ENCODE peak calls at places on chromosome 21, in seven cellular contexts. One of them, this sample, is unnamed.

GRCh38 chr21:36706482-36706852 is 7.6 kb downstream of the SIM2 start:
- DNase-seq in A673: no peak
- DNase-seq in kidney tubule cell: no peak
- DNase-seq in tibial artery: no peak
- DNase-seq in activated CD4-positive, CD25-positive, alpha-beta regulatory T cell treated with anti-CD3 and anti-CD28 coated beads, Interleukin-2, amount 50 U/mL, for 72 hours: no peak
- DNase-seq in iris pigment epithelial cell: no peak
- DNase-seq in fibroblast of the aortic adventitia: no peak
- DNase-seq in this sample: no peak

GRCh38 chr21:26388731-26389231 is 184.3 kb downstream of the CYYR1 start:
- DNase-seq in A673: peak; percentile 51
- DNase-seq in kidney tubule cell: peak; percentile 94
- DNase-seq in tibial artery: no peak
- DNase-seq in activated CD4-positive, CD25-positive, alpha-beta regulatory T cell treated with anti-CD3 and anti-CD28 coated beads, Interleukin-2, amount 50 U/mL, for 72 hours: no peak
- DNase-seq in iris pigment epithelial cell: peak; percentile 75
- DNase-seq in fibroblast of the aortic adventitia: peak; percentile 48
- DNase-seq in this sample: peak; percentile 63

GRCh38 chr21:42873096-42873495 is 6.2 kb downstream of the WDR4 start:
- DNase-seq in A673: no peak
- DNase-seq in kidney tubule cell: no peak
- DNase-seq in tibial artery: no peak
- DNase-seq in activated CD4-positive, CD25-positive, alpha-beta regulatory T cell treated with anti-CD3 and anti-CD28 coated beads, Interleukin-2, amount 50 U/mL, for 72 hours: no peak
- DNase-seq in iris pigment epithelial cell: no peak
- DNase-seq in fibroblast of the aortic adventitia: no peak
- DNase-seq in this sample: no peak

GRCh38 chr21:45556645-45557601 is 14.7 kb upstream of the SLC19A1 start:
- DNase-seq in A673: no peak
- DNase-seq in kidney tubule cell: no peak
- DNase-seq in tibial artery: peak; percentile 72
- DNase-seq in activated CD4-positive, CD25-positive, alpha-beta regulatory T cell treated with anti-CD3 and anti-CD28 coated beads, Interleukin-2, amount 50 U/mL, for 72 hours: peak; percentile 29
- DNase-seq in iris pigment epithelial cell: peak; percentile 12
- DNase-seq in fibroblast of the aortic adventitia: peak; percentile 18
- DNase-seq in this sample: no peak

GRCh38 chr21:26079376-26079775 is 91.2 kb downstream of the APP start:
- DNase-seq in A673: no peak
- DNase-seq in kidney tubule cell: no peak
- DNase-seq in tibial artery: no peak
- DNase-seq in activated CD4-positive, CD25-positive, alpha-beta regulatory T cell treated with anti-CD3 and anti-CD28 coated beads, Interleukin-2, amount 50 U/mL, for 72 hours: no peak
- DNase-seq in iris pigment epithelial cell: peak; percentile 80
- DNase-seq in fibroblast of the aortic adventitia: no peak
- DNase-seq in this sample: peak; percentile 82

GRCh38 chr21:41025057-41025390 is 142.9 kb upstream of the BACE2 start:
- DNase-seq in A673: no peak
- DNase-seq in kidney tubule cell: no peak
- DNase-seq in tibial artery: no peak
- DNase-seq in activated CD4-positive, CD25-positive, alpha-beta regulatory T cell treated with anti-CD3 and anti-CD28 coated beads, Interleukin-2, amount 50 U/mL, for 72 hours: no peak
- DNase-seq in iris pigment epithelial cell: no peak
- DNase-seq in fibroblast of the aortic adventitia: no peak
- DNase-seq in this sample: no peak

GRCh38 chr21:45256021-45256911 is 31.4 kb downstream of the POFUT2 start:
- DNase-seq in A673: no peak
- DNase-seq in kidney tubule cell: no peak
- DNase-seq in tibial artery: no peak
- DNase-seq in activated CD4-positive, CD25-positive, alpha-beta regulatory T cell treated with anti-CD3 and anti-CD28 coated beads, Interleukin-2, amount 50 U/mL, for 72 hours: no peak
- DNase-seq in iris pigment epithelial cell: no peak
- DNase-seq in fibroblast of the aortic adventitia: no peak
- DNase-seq in this sample: no peak

GRCh38 chr21:33023574-33024277 is 2.0 kb upstream of the OLIG2 start:
- DNase-seq in A673: no peak
- DNase-seq in kidney tubule cell: no peak
- DNase-seq in tibial artery: no peak
- DNase-seq in activated CD4-positive, CD25-positive, alpha-beta regulatory T cell treated with anti-CD3 and anti-CD28 coated beads, Interleukin-2, amount 50 U/mL, for 72 hours: no peak
- DNase-seq in iris pigment epithelial cell: no peak
- DNase-seq in fibroblast of the aortic adventitia: peak; percentile 8
- DNase-seq in this sample: no peak

GRCh38 chr21:35953570-35953969 is 106.8 kb downstream of the SETD4 start:
- DNase-seq in A673: no peak
- DNase-seq in kidney tubule cell: peak; percentile 24
- DNase-seq in tibial artery: no peak
- DNase-seq in activated CD4-positive, CD25-positive, alpha-beta regulatory T cell treated with anti-CD3 and anti-CD28 coated beads, Interleukin-2, amount 50 U/mL, for 72 hours: no peak
- DNase-seq in iris pigment epithelial cell: peak; percentile 28
- DNase-seq in fibroblast of the aortic adventitia: peak; percentile 54
- DNase-seq in this sample: no peak

GRCh38 chr21:34530264-34530663 is 18.3 kb upstream of the KCNE1 start:
- DNase-seq in A673: no peak
- DNase-seq in kidney tubule cell: peak; percentile 78
- DNase-seq in tibial artery: no peak
- DNase-seq in activated CD4-positive, CD25-positive, alpha-beta regulatory T cell treated with anti-CD3 and anti-CD28 coated beads, Interleukin-2, amount 50 U/mL, for 72 hours: no peak
- DNase-seq in iris pigment epithelial cell: peak; percentile 91
- DNase-seq in fibroblast of the aortic adventitia: peak; percentile 61
- DNase-seq in this sample: peak; percentile 56

GRCh38 chr21:36481639-36482038 is 1.7 kb upstream of the CLDN14 start:
- DNase-seq in A673: no peak
- DNase-seq in kidney tubule cell: no peak
- DNase-seq in tibial artery: no peak
- DNase-seq in activated CD4-positive, CD25-positive, alpha-beta regulatory T cell treated with anti-CD3 and anti-CD28 coated beads, Interleukin-2, amount 50 U/mL, for 72 hours: no peak
- DNase-seq in iris pigment epithelial cell: no peak
- DNase-seq in fibroblast of the aortic adventitia: no peak
- DNase-seq in this sample: no peak

GRCh38 chr21:43364851-43365424 is 62.0 kb downstream of the SIK1 start:
- DNase-seq in A673: no peak
- DNase-seq in kidney tubule cell: no peak
- DNase-seq in tibial artery: no peak
- DNase-seq in activated CD4-positive, CD25-positive, alpha-beta regulatory T cell treated with anti-CD3 and anti-CD28 coated beads, Interleukin-2, amount 50 U/mL, for 72 hours: no peak
- DNase-seq in iris pigment epithelial cell: no peak
- DNase-seq in fibroblast of the aortic adventitia: no peak
- DNase-seq in this sample: no peak

GRCh38 chr21:18451679-18452078 is 48.1 kb upstream of the TMPRSS15 start:
- DNase-seq in A673: no peak
- DNase-seq in kidney tubule cell: no peak
- DNase-seq in tibial artery: no peak
- DNase-seq in activated CD4-positive, CD25-positive, alpha-beta regulatory T cell treated with anti-CD3 and anti-CD28 coated beads, Interleukin-2, amount 50 U/mL, for 72 hours: no peak
- DNase-seq in iris pigment epithelial cell: no peak
- DNase-seq in fibroblast of the aortic adventitia: no peak
- DNase-seq in this sample: no peak

GRCh38 chr21:46095814-46096595 is 1.9 kb upstream of the COL6A2 start:
- DNase-seq in A673: no peak
- DNase-seq in kidney tubule cell: no peak
- DNase-seq in tibial artery: peak; percentile 64
- DNase-seq in activated CD4-positive, CD25-positive, alpha-beta regulatory T cell treated with anti-CD3 and anti-CD28 coated beads, Interleukin-2, amount 50 U/mL, for 72 hours: no peak
- DNase-seq in iris pigment epithelial cell: no peak
- DNase-seq in fibroblast of the aortic adventitia: no peak
- DNase-seq in this sample: no peak

GRCh38 chr21:29221259-29221744 is 77.4 kb upstream of the BACH1 start:
- DNase-seq in A673: no peak
- DNase-seq in kidney tubule cell: no peak
- DNase-seq in tibial artery: no peak
- DNase-seq in activated CD4-positive, CD25-positive, alpha-beta regulatory T cell treated with anti-CD3 and anti-CD28 coated beads, Interleukin-2, amount 50 U/mL, for 72 hours: no peak
- DNase-seq in iris pigment epithelial cell: peak; percentile 92
- DNase-seq in fibroblast of the aortic adventitia: peak; percentile 85
- DNase-seq in this sample: peak; percentile 91

GRCh38 chr21:35222541-35222941 is 173.4 kb upstream of the RUNX1 start:
- DNase-seq in A673: no peak
- DNase-seq in kidney tubule cell: no peak
- DNase-seq in tibial artery: no peak
- DNase-seq in activated CD4-positive, CD25-positive, alpha-beta regulatory T cell treated with anti-CD3 and anti-CD28 coated beads, Interleukin-2, amount 50 U/mL, for 72 hours: no peak
- DNase-seq in iris pigment epithelial cell: no peak
- DNase-seq in fibroblast of the aortic adventitia: no peak
- DNase-seq in this sample: no peak

GRCh38 chr21:16976132-16976666 is 536.6 kb upstream of the CXADR start:
- DNase-seq in A673: peak; percentile 25
- DNase-seq in kidney tubule cell: no peak
- DNase-seq in tibial artery: no peak
- DNase-seq in activated CD4-positive, CD25-positive, alpha-beta regulatory T cell treated with anti-CD3 and anti-CD28 coated beads, Interleukin-2, amount 50 U/mL, for 72 hours: no peak
- DNase-seq in iris pigment epithelial cell: peak; percentile 33
- DNase-seq in fibroblast of the aortic adventitia: no peak
- DNase-seq in this sample: peak; percentile 7

GRCh38 chr21:34157456-34158025 is 84.2 kb downstream of the MRPS6 start:
- DNase-seq in A673: no peak
- DNase-seq in kidney tubule cell: peak; percentile 86
- DNase-seq in tibial artery: no peak
- DNase-seq in activated CD4-positive, CD25-positive, alpha-beta regulatory T cell treated with anti-CD3 and anti-CD28 coated beads, Interleukin-2, amount 50 U/mL, for 72 hours: no peak
- DNase-seq in iris pigment epithelial cell: no peak
- DNase-seq in fibroblast of the aortic adventitia: no peak
- DNase-seq in this sample: peak; percentile 55

GRCh38 chr21:33736569-33736968 is 94.3 kb downstream of the ITSN1 start:
- DNase-seq in A673: no peak
- DNase-seq in kidney tubule cell: no peak
- DNase-seq in tibial artery: no peak
- DNase-seq in activated CD4-positive, CD25-positive, alpha-beta regulatory T cell treated with anti-CD3 and anti-CD28 coated beads, Interleukin-2, amount 50 U/mL, for 72 hours: no peak
- DNase-seq in iris pigment epithelial cell: no peak
- DNase-seq in fibroblast of the aortic adventitia: no peak
- DNase-seq in this sample: no peak

GRCh38 chr21:44805226-44805625 is 3.6 kb upstream of the UBE2G2 start:
- DNase-seq in A673: no peak
- DNase-seq in kidney tubule cell: no peak
- DNase-seq in tibial artery: no peak
- DNase-seq in activated CD4-positive, CD25-positive, alpha-beta regulatory T cell treated with anti-CD3 and anti-CD28 coated beads, Interleukin-2, amount 50 U/mL, for 72 hours: no peak
- DNase-seq in iris pigment epithelial cell: no peak
- DNase-seq in fibroblast of the aortic adventitia: no peak
- DNase-seq in this sample: no peak

GRCh38 chr21:33751120-33751519 is 108.8 kb downstream of the ITSN1 start:
- DNase-seq in A673: peak; percentile 11
- DNase-seq in kidney tubule cell: no peak
- DNase-seq in tibial artery: no peak
- DNase-seq in activated CD4-positive, CD25-positive, alpha-beta regulatory T cell treated with anti-CD3 and anti-CD28 coated beads, Interleukin-2, amount 50 U/mL, for 72 hours: no peak
- DNase-seq in iris pigment epithelial cell: no peak
- DNase-seq in fibroblast of the aortic adventitia: peak; percentile 34
- DNase-seq in this sample: no peak

GRCh38 chr21:45618846-45619485 is 24.6 kb upstream of the PCBP3 start:
- DNase-seq in A673: no peak
- DNase-seq in kidney tubule cell: no peak
- DNase-seq in tibial artery: peak; percentile 51
- DNase-seq in activated CD4-positive, CD25-positive, alpha-beta regulatory T cell treated with anti-CD3 and anti-CD28 coated beads, Interleukin-2, amount 50 U/mL, for 72 hours: peak; percentile 26
- DNase-seq in iris pigment epithelial cell: peak; percentile 24
- DNase-seq in fibroblast of the aortic adventitia: no peak
- DNase-seq in this sample: no peak

GRCh38 chr21:18493420-18493819 is 89.8 kb upstream of the TMPRSS15 start:
- DNase-seq in A673: peak; percentile 28
- DNase-seq in kidney tubule cell: peak; percentile 67
- DNase-seq in tibial artery: no peak
- DNase-seq in activated CD4-positive, CD25-positive, alpha-beta regulatory T cell treated with anti-CD3 and anti-CD28 coated beads, Interleukin-2, amount 50 U/mL, for 72 hours: no peak
- DNase-seq in iris pigment epithelial cell: peak; percentile 1
- DNase-seq in fibroblast of the aortic adventitia: peak; percentile 16
- DNase-seq in this sample: no peak

GRCh38 chr21:28750565-28750964 is 242.1 kb downstream of the LTN1 start:
- DNase-seq in A673: no peak
- DNase-seq in kidney tubule cell: no peak
- DNase-seq in tibial artery: no peak
- DNase-seq in activated CD4-positive, CD25-positive, alpha-beta regulatory T cell treated with anti-CD3 and anti-CD28 coated beads, Interleukin-2, amount 50 U/mL, for 72 hours: no peak
- DNase-seq in iris pigment epithelial cell: no peak
- DNase-seq in fibroblast of the aortic adventitia: no peak
- DNase-seq in this sample: no peak

GRCh38 chr21:30102881-30103280 is 63.7 kb downstream of the CLDN17 start:
- DNase-seq in A673: no peak
- DNase-seq in kidney tubule cell: no peak
- DNase-seq in tibial artery: no peak
- DNase-seq in activated CD4-positive, CD25-positive, alpha-beta regulatory T cell treated with anti-CD3 and anti-CD28 coated beads, Interleukin-2, amount 50 U/mL, for 72 hours: no peak
- DNase-seq in iris pigment epithelial cell: no peak
- DNase-seq in fibroblast of the aortic adventitia: no peak
- DNase-seq in this sample: no peak

GRCh38 chr21:29441651-29442050 is 142.9 kb downstream of the BACH1 start:
- DNase-seq in A673: peak; percentile 32
- DNase-seq in kidney tubule cell: no peak
- DNase-seq in tibial artery: no peak
- DNase-seq in activated CD4-positive, CD25-positive, alpha-beta regulatory T cell treated with anti-CD3 and anti-CD28 coated beads, Interleukin-2, amount 50 U/mL, for 72 hours: no peak
- DNase-seq in iris pigment epithelial cell: no peak
- DNase-seq in fibroblast of the aortic adventitia: peak; percentile 32
- DNase-seq in this sample: no peak

GRCh38 chr21:45373991-45374816 is 30.8 kb upstream of the COL18A1 start:
- DNase-seq in A673: no peak
- DNase-seq in kidney tubule cell: no peak
- DNase-seq in tibial artery: peak; percentile 65
- DNase-seq in activated CD4-positive, CD25-positive, alpha-beta regulatory T cell treated with anti-CD3 and anti-CD28 coated beads, Interleukin-2, amount 50 U/mL, for 72 hours: no peak
- DNase-seq in iris pigment epithelial cell: no peak
- DNase-seq in fibroblast of the aortic adventitia: no peak
- DNase-seq in this sample: no peak

GRCh38 chr21:41764558-41765392 is 2.1 kb downstream of the RIPK4 start:
- DNase-seq in A673: no peak
- DNase-seq in kidney tubule cell: peak; percentile 94
- DNase-seq in tibial artery: no peak
- DNase-seq in activated CD4-positive, CD25-positive, alpha-beta regulatory T cell treated with anti-CD3 and anti-CD28 coated beads, Interleukin-2, amount 50 U/mL, for 72 hours: no peak
- DNase-seq in iris pigment epithelial cell: no peak
- DNase-seq in fibroblast of the aortic adventitia: no peak
- DNase-seq in this sample: no peak

GRCh38 chr21:14453339-14453738 is 70.4 kb upstream of the HSPA13 start:
- DNase-seq in A673: no peak
- DNase-seq in kidney tubule cell: no peak
- DNase-seq in tibial artery: no peak
- DNase-seq in activated CD4-positive, CD25-positive, alpha-beta regulatory T cell treated with anti-CD3 and anti-CD28 coated beads, Interleukin-2, amount 50 U/mL, for 72 hours: no peak
- DNase-seq in iris pigment epithelial cell: no peak
- DNase-seq in fibroblast of the aortic adventitia: no peak
- DNase-seq in this sample: no peak

GRCh38 chr21:33443174-33443573 is 36.6 kb downstream of the TMEM50B start:
- DNase-seq in A673: no peak
- DNase-seq in kidney tubule cell: no peak
- DNase-seq in tibial artery: no peak
- DNase-seq in activated CD4-positive, CD25-positive, alpha-beta regulatory T cell treated with anti-CD3 and anti-CD28 coated beads, Interleukin-2, amount 50 U/mL, for 72 hours: no peak
- DNase-seq in iris pigment epithelial cell: no peak
- DNase-seq in fibroblast of the aortic adventitia: no peak
- DNase-seq in this sample: no peak

GRCh38 chr21:15703932-15704331 is 25.9 kb upstream of the USP25 start:
- DNase-seq in A673: no peak
- DNase-seq in kidney tubule cell: no peak
- DNase-seq in tibial artery: no peak
- DNase-seq in activated CD4-positive, CD25-positive, alpha-beta regulatory T cell treated with anti-CD3 and anti-CD28 coated beads, Interleukin-2, amount 50 U/mL, for 72 hours: no peak
- DNase-seq in iris pigment epithelial cell: no peak
- DNase-seq in fibroblast of the aortic adventitia: no peak
- DNase-seq in this sample: no peak

GRCh38 chr21:16605588-16605987 is 875.8 kb downstream of the USP25 start:
- DNase-seq in A673: no peak
- DNase-seq in kidney tubule cell: peak; percentile 34
- DNase-seq in tibial artery: no peak
- DNase-seq in activated CD4-positive, CD25-positive, alpha-beta regulatory T cell treated with anti-CD3 and anti-CD28 coated beads, Interleukin-2, amount 50 U/mL, for 72 hours: no peak
- DNase-seq in iris pigment epithelial cell: no peak
- DNase-seq in fibroblast of the aortic adventitia: peak; percentile 35
- DNase-seq in this sample: no peak

GRCh38 chr21:44615881-44616590 is 4.2 kb downstream of the KRTAP10-8 start:
- DNase-seq in A673: no peak
- DNase-seq in kidney tubule cell: no peak
- DNase-seq in tibial artery: no peak
- DNase-seq in activated CD4-positive, CD25-positive, alpha-beta regulatory T cell treated with anti-CD3 and anti-CD28 coated beads, Interleukin-2, amount 50 U/mL, for 72 hours: peak; percentile 25
- DNase-seq in iris pigment epithelial cell: no peak
- DNase-seq in fibroblast of the aortic adventitia: no peak
- DNase-seq in this sample: no peak

GRCh38 chr21:33196956-33197374 is 32.8 kb upstream of the IFNAR2 start:
- DNase-seq in A673: peak; percentile 77
- DNase-seq in kidney tubule cell: peak; percentile 76
- DNase-seq in tibial artery: peak; percentile 74
- DNase-seq in activated CD4-positive, CD25-positive, alpha-beta regulatory T cell treated with anti-CD3 and anti-CD28 coated beads, Interleukin-2, amount 50 U/mL, for 72 hours: peak; percentile 45
- DNase-seq in iris pigment epithelial cell: peak; percentile 55
- DNase-seq in fibroblast of the aortic adventitia: peak; percentile 72
- DNase-seq in this sample: peak; percentile 74

GRCh38 chr21:43696214-43696613 is 22.7 kb upstream of the PDXK start:
- DNase-seq in A673: no peak
- DNase-seq in kidney tubule cell: no peak
- DNase-seq in tibial artery: no peak
- DNase-seq in activated CD4-positive, CD25-positive, alpha-beta regulatory T cell treated with anti-CD3 and anti-CD28 coated beads, Interleukin-2, amount 50 U/mL, for 72 hours: no peak
- DNase-seq in iris pigment epithelial cell: no peak
- DNase-seq in fibroblast of the aortic adventitia: no peak
- DNase-seq in this sample: no peak

GRCh38 chr21:17550671-17551308 is 37.9 kb downstream of the CXADR start:
- DNase-seq in A673: no peak
- DNase-seq in kidney tubule cell: no peak
- DNase-seq in tibial artery: no peak
- DNase-seq in activated CD4-positive, CD25-positive, alpha-beta regulatory T cell treated with anti-CD3 and anti-CD28 coated beads, Interleukin-2, amount 50 U/mL, for 72 hours: no peak
- DNase-seq in iris pigment epithelial cell: peak; percentile 47
- DNase-seq in fibroblast of the aortic adventitia: peak; percentile 10
- DNase-seq in this sample: no peak